ENCODE peak calls at places on chromosomes 6 and 20, in five cellular contexts. F is ovary; B is GM23338; I is CD8-positive, alpha-beta T cell; G is BJ. P is an unnamed sample. For H3K36me3, the result is how much of the 10 kb centered on the place peaks cover.

GRCh38 chr6:593139-593906 is 63.6 kb downstream of the HUS1B start:
- DNase-seq in B (peak), G (no peak), I (peak), F (peak), P (no peak)

GRCh38 chr6:36805107-36805797 is 34.0 kb downstream of the CPNE5 start:
- DNase-seq in F (no peak), G (no peak), B (no peak), I (no peak), P (no peak)

GRCh38 chr20:14889503-14890125 is 552.2 kb upstream of the FLRT3 start:
- DNase-seq in I (no peak), F (no peak), G (no peak), B (no peak), P (no peak)

GRCh38 chr20:41339957-41340326 is 679 bp upstream of the LPIN3 start:
- DNase-seq in F (peak), G (no peak), B (peak), I (peak), P (no peak)

GRCh38 chr6:56814308-56814707 is 140.6 kb upstream of the BEND6 start:
- DNase-seq in B (no peak), F (no peak), I (no peak), G (no peak), P (no peak)

GRCh38 chr20:58718729-58719128 is 26.1 kb downstream of the NPEPL1 start:
- DNase-seq in I (no peak), F (no peak), B (no peak), G (no peak), P (no peak)

GRCh38 chr20:19212524-19213502 is at the start of gene SLC24A3:
- DNase-seq in B (peak), I (no peak), F (peak), G (no peak), P (peak)

GRCh38 chr6:37517411-37517812 is 17.7 kb upstream of the CCDC167 start:
- DNase-seq in I (peak), G (peak), F (no peak), B (no peak), P (no peak)

GRCh38 chr20:46057856-46058655 is 29.0 kb downstream of the SLC12A5 start:
- DNase-seq in I (no peak), G (no peak), F (no peak), B (peak), P (no peak)

GRCh38 chr20:36341331-36342020 is 35.3 kb downstream of the DLGAP4 start:
- DNase-seq in I (no peak), B (no peak), G (no peak), F (no peak), P (no peak)

GRCh38 chr6:143329323-143329722 is 121.2 kb downstream of the ADAT2 start:
- DNase-seq in I (no peak), B (no peak), F (no peak), G (no peak), P (no peak)

GRCh38 chr6:30748301-30748769 is 4.0 kb upstream of the IER3 start:
- DNase-seq in F (no peak), G (no peak), I (no peak), B (no peak), P (no peak)

GRCh38 chr6:136550045-136550329 is 235 bp downstream of the MAP7 start:
- DNase-seq in I (no peak), G (no peak), B (no peak), F (peak), P (no peak)

GRCh38 chr6:44064089-44064947 is 62.9 kb downstream of the MRPL14 start:
- DNase-seq in B (no peak), F (no peak), G (peak), I (no peak), P (peak)

GRCh38 chr6:36130672-36131516 is 581 bp downstream of the MAPK13 start:
- DNase-seq in I (no peak), G (no peak), F (peak), B (peak), P (no peak)

GRCh38 chr6:52053038-52053704 is 34.2 kb downstream of the PKHD1 start:
- DNase-seq in I (no peak), G (no peak), F (no peak), B (no peak), P (no peak)

GRCh38 chr20:13610205-13610604 is 28.5 kb downstream of the TASP1 start:
- DNase-seq in F (no peak), I (no peak), B (peak), G (no peak), P (no peak)

GRCh38 chr6:135310291-135310690 is 129.2 kb downstream of the MYB start:
- DNase-seq in B (no peak), F (no peak), G (no peak), I (no peak), P (no peak)

GRCh38 chr6:11363881-11364576 is 131.6 kb upstream of the NEDD9 start:
- DNase-seq in B (no peak), I (no peak), G (no peak), F (no peak), P (no peak)

GRCh38 chr20:50475879-50476292 is 34.3 kb upstream of the PTPN1 start:
- DNase-seq in G (no peak), B (no peak), I (no peak), F (peak), P (peak)

GRCh38 chr20:38073307-38074010 is 39.9 kb downstream of the RPRD1B start:
- DNase-seq in G (peak), B (peak), I (no peak), F (peak), P (no peak)

GRCh38 chr6:155080876-155081845 is 86.0 kb downstream of the TIAM2 start:
- DNase-seq in F (no peak), G (no peak), B (no peak), I (no peak), P (no peak)

GRCh38 chr6:44297063-44298038 is 15.8 kb downstream of the AARS2 start:
- DNase-seq in G (no peak), F (peak), B (peak), I (no peak), P (no peak)

GRCh38 chr6:100370265-100370664 is 94.5 kb downstream of the SIM1 start:
- DNase-seq in B (peak), I (no peak), G (no peak), F (no peak), P (no peak)
- TF ChIP-seq CTCF in B (peak), I (no peak), G (peak), F (no peak), P (peak)

DNA sequence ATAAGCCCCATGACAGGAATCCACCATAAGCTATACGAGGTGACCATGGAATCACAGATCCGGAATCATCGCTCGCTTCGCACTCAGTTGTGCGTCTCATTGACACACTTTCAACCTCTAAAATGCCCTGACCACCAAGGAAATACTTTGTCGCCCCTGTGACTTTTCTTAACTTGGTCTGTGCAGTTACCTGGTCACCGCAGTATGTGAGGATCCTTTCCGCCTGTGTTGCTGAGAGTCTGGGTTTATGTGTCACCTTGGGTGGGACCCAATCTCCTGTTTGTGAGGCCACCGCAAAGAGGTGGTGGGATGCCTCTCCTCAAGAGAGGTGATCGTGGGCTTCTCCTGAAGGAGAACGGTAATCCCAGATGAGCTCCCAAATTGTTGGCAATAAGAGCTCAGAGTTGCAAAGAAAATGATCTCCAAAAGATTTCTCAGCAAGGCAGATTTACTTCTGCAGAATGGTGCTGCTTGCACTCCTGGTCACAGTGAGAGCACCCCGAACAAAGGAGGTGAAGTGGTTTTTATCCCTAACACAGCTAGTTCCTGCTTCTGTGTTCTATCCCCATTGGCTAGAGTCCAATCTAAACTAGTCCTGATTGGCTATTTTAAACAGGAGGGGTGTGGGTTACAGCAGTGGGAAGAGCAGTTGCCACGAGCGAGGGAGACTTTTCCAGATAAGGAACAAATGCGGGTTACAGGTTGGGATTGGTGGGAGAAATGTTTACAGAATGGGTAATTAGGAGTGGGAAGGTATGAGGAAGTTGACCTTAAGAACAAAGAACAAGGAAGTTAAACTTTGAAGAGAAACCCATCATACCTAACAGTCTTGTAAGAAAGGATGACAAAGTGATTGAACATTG is 9.1 kb upstream of the ZNFX1 start:
- DNase-seq in I (no peak), G (no peak), F (no peak), B (peak), P (no peak)
- H3K36me3 ChIP-seq in I (half or more), G (half or more), F (under half), B (half or more), P (under half)

GRCh38 chr6:161694995-161695394 is 421.1 kb upstream of the AGPAT4 start:
- DNase-seq in I (no peak), B (peak), F (no peak), G (no peak), P (no peak)
- TF ChIP-seq CTCF in I (no peak), B (peak), F (no peak), G (peak), P (peak)

GRCh38 chr6:107877968-107878367 is 53.9 kb upstream of the SCML4 start:
- DNase-seq in G (no peak), F (no peak), B (no peak), I (no peak), P (no peak)
- H3K36me3 ChIP-seq in G (under half), F (under half), B (under half), I (under half), P (under half)